ENCODE peak calls at places on chromosomes 12 and 14, in eight cellular contexts. R is neural progenitor cell, V is adrenal gland, Z is right lobe of liver, U is B cell, E is pancreas, O is A549, M is SK-N-SH. F is an unnamed sample.

GRCh38 chr14:93219103-93219726 is 12.2 kb downstream of the UBR7 start:
- DNase-seq in R (peak; percentile 76), V (peak; percentile 74), Z (no peak), U (peak; percentile 72), E (no peak), O (peak; percentile 80), M (peak; percentile 55), F (peak; percentile 62)

GRCh38 chr12:97989366-97989940 is 525.9 kb upstream of the TMPO start:
- DNase-seq in R (no peak), V (no peak), Z (no peak), U (no peak), E (no peak), O (no peak), M (no peak), F (no peak)

GRCh38 chr14:71139058-71139946 is 232.0 kb downstream of the PCNX1 start:
- DNase-seq in R (peak; percentile 79), V (peak; percentile 48), Z (peak; percentile 68), U (peak; percentile 71), E (peak; percentile 76), O (peak; percentile 53), M (peak; percentile 85), F (peak; percentile 79)

GRCh38 chr14:71651228-71651627 is 281.0 kb upstream of the RGS6 start:
- DNase-seq in R (no peak), V (peak; percentile 38), Z (no peak), U (no peak), E (no peak), O (no peak), M (no peak), F (no peak)

GRCh38 chr14:34029921-34030334 is 79.1 kb upstream of the EGLN3 start:
- DNase-seq in R (peak; percentile 18), V (no peak), Z (no peak), U (no peak), E (no peak), O (no peak), M (no peak), F (no peak)

GRCh38 chr12:130953783-130954543 is at the start of gene ADGRD1:
- DNase-seq in R (no peak), V (peak; percentile 15), Z (no peak), U (no peak), E (peak; percentile 66), O (peak; percentile 25), M (no peak), F (peak; percentile 65)

GRCh38 chr14:101604228-101604934 is 43.1 kb downstream of the DIO3 start:
- DNase-seq in R (no peak), V (no peak), Z (no peak), U (no peak), E (peak; percentile 35), O (no peak), M (no peak), F (no peak)

GRCh38 chr14:99007795-99008194 is 264.2 kb downstream of the BCL11B start:
- DNase-seq in R (no peak), V (no peak), Z (no peak), U (no peak), E (no peak), O (no peak), M (no peak), F (no peak)

GRCh38 chr14:40394634-40395340 is 962.6 kb upstream of the FBXO33 start:
- DNase-seq in R (no peak), V (no peak), Z (no peak), U (no peak), E (no peak), O (no peak), M (no peak), F (no peak)

DNA sequence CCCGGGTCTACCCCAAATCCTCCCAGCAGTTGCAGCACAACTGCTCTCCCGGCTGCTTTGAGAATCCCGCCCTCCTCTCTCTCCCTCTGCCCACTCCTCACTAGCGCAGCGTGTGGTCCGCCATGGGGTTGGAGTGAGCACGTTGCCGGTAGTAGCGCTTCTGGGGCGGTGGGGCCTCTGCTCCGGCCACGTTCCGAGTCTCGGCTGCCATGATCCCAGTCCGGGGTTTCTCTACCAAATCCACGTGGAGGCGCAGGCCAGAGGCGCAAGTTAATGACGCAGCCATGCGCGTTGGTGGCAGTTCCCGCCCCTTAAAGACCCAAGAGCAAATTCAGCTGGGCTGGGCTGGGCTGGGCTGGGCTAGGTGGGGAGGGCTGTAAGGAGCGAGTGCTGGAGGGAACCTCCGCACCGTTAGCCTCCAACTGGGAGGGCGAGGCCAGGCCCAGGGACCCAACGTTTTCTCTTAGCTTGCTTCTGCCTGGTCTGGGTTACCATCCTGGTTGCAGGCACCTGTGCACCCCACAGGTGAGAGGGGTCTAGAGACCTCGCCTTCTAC is at the start of gene METTL1:
- DNase-seq in R (peak; percentile 97), V (peak; percentile 97), Z (peak; percentile 95), U (peak; percentile 93), E (peak; percentile 92), O (peak; percentile 99), M (peak; percentile 94), F (peak; percentile 96)
- TF ChIP-seq CTCF in R (no peak), V (no peak), Z (no peak), U (no peak), E (no peak), O (no peak), M (no peak), F (no peak)

GRCh38 chr12:110046451-110047187 is 1.7 kb downstream of the C12orf76 start:
- DNase-seq in R (no peak), V (no peak), Z (no peak), U (no peak), E (no peak), O (no peak), M (no peak), F (no peak)

GRCh38 chr12:110050927-110051326 is 2.6 kb upstream of the C12orf76 start:
- DNase-seq in R (no peak), V (no peak), Z (no peak), U (peak; percentile 46), E (no peak), O (no peak), M (no peak), F (no peak)

GRCh38 chr12:110047297-110047940 is 903 bp downstream of the C12orf76 start:
- DNase-seq in R (no peak), V (no peak), Z (no peak), U (no peak), E (no peak), O (no peak), M (peak; percentile 34), F (no peak)

DNA sequence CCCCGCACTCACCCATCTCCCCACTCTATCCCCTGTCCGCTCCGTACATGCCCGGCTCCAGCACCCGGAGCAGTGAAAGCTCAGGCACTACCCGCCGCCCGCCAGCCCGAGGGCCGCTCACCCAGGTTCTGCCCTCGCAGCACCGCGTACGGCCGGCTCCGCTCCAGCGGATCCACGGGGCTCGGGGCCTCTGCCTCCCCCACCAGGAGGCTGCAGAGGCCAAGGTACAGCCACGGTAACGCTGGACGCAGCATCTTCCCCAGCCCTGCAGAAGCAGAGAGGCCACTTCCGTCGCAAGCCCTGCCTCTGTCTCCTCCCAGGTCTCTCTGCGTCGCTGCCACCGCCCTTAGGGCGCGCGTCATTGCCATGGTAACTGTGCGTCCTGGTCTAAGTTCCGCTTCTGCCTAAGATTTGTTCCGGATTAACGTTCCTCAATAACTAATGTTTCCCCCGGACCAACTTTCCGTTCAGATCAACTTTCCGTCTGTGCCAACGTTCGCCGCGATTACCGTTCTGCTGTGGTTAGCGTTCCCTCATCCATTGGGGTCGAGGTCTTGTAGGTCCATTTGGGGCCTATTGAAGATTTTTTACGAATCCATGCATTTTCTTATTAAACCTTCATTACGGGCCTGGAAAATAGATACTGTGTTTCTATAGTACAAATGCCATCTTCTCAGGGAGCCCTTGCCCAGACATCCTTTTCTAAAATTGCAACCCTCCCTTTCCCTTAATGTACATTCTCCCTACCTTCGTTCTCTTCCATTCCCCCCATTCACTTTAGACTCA is at the start of gene C12orf76:
- DNase-seq in R (peak; percentile 90), V (peak; percentile 96), Z (peak; percentile 98), U (peak; percentile 95), E (peak; percentile 92), O (peak; percentile 99), M (peak; percentile 93), F (peak; percentile 95)
- TF ChIP-seq CTCF in R (no peak), V (no peak), Z (no peak), U (no peak), E (no peak), O (no peak), M (peak; percentile 12), F (no peak)

GRCh38 chr14:77761205-77761931 is 412 bp upstream of the SNW1 start:
- DNase-seq in R (peak; percentile 57), V (peak; percentile 32), Z (no peak), U (no peak), E (no peak), O (peak; percentile 66), M (peak; percentile 55), F (peak; percentile 42)

GRCh38 chr14:77763316-77763715 is 2.4 kb upstream of the SNW1 start:
- DNase-seq in R (peak; percentile 33), V (no peak), Z (no peak), U (no peak), E (no peak), O (no peak), M (no peak), F (no peak)

GRCh38 chr14:77763978-77764377 is 3.0 kb upstream of the SNW1 start:
- DNase-seq in R (peak; percentile 6), V (no peak), Z (no peak), U (no peak), E (no peak), O (no peak), M (no peak), F (no peak)

DNA sequence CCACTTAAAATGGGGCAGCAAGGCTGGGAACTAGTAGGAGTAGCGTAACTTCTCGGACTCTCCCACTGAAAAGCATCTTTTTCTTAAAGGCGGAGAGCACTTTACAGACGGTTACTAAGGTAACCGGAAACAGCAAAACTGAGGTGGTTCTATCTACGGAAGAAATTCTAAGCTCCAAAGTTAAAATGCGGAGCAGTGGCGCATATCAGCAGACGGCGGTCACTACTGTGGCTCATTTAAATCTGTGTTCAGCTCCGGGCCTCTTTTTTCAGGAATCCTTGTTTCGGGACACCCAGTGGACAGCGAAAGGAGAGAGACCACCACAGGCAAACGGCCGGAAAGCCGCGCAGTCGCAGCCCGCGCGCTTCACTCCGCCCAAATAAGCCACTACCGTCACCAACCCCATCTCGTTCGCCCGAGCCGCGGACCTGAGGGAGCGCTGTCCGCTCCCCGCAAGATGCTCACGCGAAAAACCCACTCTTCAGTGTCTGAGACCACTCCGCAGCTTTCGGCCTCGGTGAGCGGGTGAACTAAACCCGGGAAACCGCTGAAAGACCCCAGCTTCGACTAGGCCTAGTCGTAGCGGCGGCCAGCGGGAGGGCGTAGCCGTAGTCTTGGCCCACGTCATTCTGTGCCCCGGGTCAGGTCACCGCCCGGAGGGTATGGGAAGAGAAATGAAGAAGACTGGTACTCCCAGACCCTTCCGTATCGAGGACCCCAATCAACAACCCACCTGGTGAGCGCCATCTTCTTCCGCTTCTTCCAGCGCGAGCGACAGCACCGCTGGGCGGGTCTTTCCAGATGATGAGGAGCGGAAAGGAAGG is at the start of gene SNW1:
- DNase-seq in R (peak; percentile 97), V (peak; percentile 95), Z (peak; percentile 96), U (peak; percentile 94), E (peak; percentile 91), O (peak; percentile 94), M (peak; percentile 90), F (peak; percentile 94)
- TF ChIP-seq CTCF in R (peak; percentile 11), V (no peak), Z (no peak), U (no peak), E (no peak), O (no peak), M (no peak), F (no peak)

GRCh38 chr12:43776498-43776897 is 17.7 kb downstream of the IRAK4 start:
- DNase-seq in R (peak; percentile 36), V (no peak), Z (no peak), U (no peak), E (no peak), O (peak; percentile 56), M (peak; percentile 61), F (no peak)
- TF ChIP-seq CTCF in R (peak; percentile 59), V (no peak), Z (peak; percentile 31), U (peak; percentile 52), E (no peak), O (peak; percentile 56), M (peak; percentile 61), F (peak; percentile 31)

GRCh38 chr12:16854465-16854864 is 248.5 kb upstream of the LMO3 start:
- DNase-seq in R (no peak), V (no peak), Z (no peak), U (no peak), E (no peak), O (no peak), M (no peak), F (no peak)
- TF ChIP-seq CTCF in R (no peak), V (no peak), Z (no peak), U (no peak), E (no peak), O (no peak), M (no peak), F (no peak)